ENCODE peak calls at places on chromosomes 11 and 22, in six cellular contexts. A is endodermal cell, M is lower lobe of right lung, T is Panc1, S is kidney epithelial cell, C is BE2C. N is an unnamed sample. For H3K27me3, the result is how much of the 10 kb centered on the place peaks cover.

GRCh38 chr22:43955883-43956286 is 643 bp downstream of the SAMM50 start:
- DNase-seq in A (no peak), M (no peak), T (no peak), S (no peak), C (no peak), N (peak)

GRCh38 chr22:19169002-19169946 is 9.3 kb downstream of the SLC25A1 start:
- DNase-seq in A (peak), M (no peak), T (no peak), S (no peak), C (no peak), N (peak)

GRCh38 chr11:57249384-57250319 is 12.6 kb upstream of the APLNR start:
- DNase-seq in A (peak), M (peak), T (peak), S (no peak), C (peak), N (peak)

GRCh38 chr11:32334822-32335221 is 100.5 kb downstream of the WT1 start:
- DNase-seq in A (peak), M (no peak), T (no peak), S (no peak), C (peak), N (no peak)

GRCh38 chr11:119181677-119182412 is 3.4 kb upstream of the NHERF4 start:
- DNase-seq in A (no peak), M (no peak), T (no peak), S (no peak), C (no peak), N (no peak)

GRCh38 chr11:11909727-11910126 is 68.0 kb downstream of the USP47 start:
- DNase-seq in A (no peak), M (no peak), T (no peak), S (no peak), C (no peak), N (no peak)

GRCh38 chr22:28986366-28986765 is 75.3 kb downstream of the C22orf31 start:
- DNase-seq in A (no peak), M (no peak), T (no peak), S (no peak), C (no peak), N (peak)

GRCh38 chr11:115503886-115504278 is 333 bp downstream of the CADM1 start:
- DNase-seq in A (no peak), M (no peak), T (no peak), S (no peak), C (no peak), N (no peak)

GRCh38 chr22:39306456-39307361 is 12.7 kb downstream of the RPL3 start:
- DNase-seq in A (peak), M (peak), T (no peak), S (no peak), C (peak), N (no peak)

GRCh38 chr22:33397381-33397907 is 339.3 kb upstream of the SYN3 start:
- DNase-seq in A (no peak), M (no peak), T (no peak), S (no peak), C (no peak), N (no peak)

GRCh38 chr22:44031111-44031963 is 7.2 kb downstream of the PARVB start:
- DNase-seq in A (no peak), M (peak), T (no peak), S (no peak), C (no peak), N (peak)

GRCh38 chr11:110469101-110469500 is 39.4 kb downstream of the FDX1 start:
- DNase-seq in A (no peak), M (no peak), T (no peak), S (no peak), C (no peak), N (peak)

GRCh38 chr11:72191961-72192381 is at the start of gene FOLR1:
- DNase-seq in A (peak), M (peak), T (no peak), S (no peak), C (no peak), N (no peak)

GRCh38 chr22:24433868-24434471 is 6.6 kb downstream of the ADORA2A start:
- DNase-seq in A (peak), M (no peak), T (no peak), S (no peak), C (no peak), N (no peak)

GRCh38 chr11:133019545-133019944 is 512.8 kb downstream of the OPCML start:
- DNase-seq in A (no peak), M (no peak), T (no peak), S (no peak), C (no peak), N (no peak)

GRCh38 chr11:112459001-112459400 is 198.3 kb upstream of the PLET1 start:
- DNase-seq in A (no peak), M (no peak), T (no peak), S (no peak), C (no peak), N (no peak)

GRCh38 chr11:111331711-111332479 is 33.5 kb downstream of the POU2AF3 start:
- DNase-seq in A (no peak), M (no peak), T (no peak), S (no peak), C (peak), N (peak)

GRCh38 chr22:29207231-29207550 is 1.5 kb downstream of the EMID1 start:
- DNase-seq in A (no peak), M (no peak), T (no peak), S (no peak), C (no peak), N (no peak)

GRCh38 chr22:49723478-49724029 is 104.1 kb downstream of the BRD1 start:
- DNase-seq in A (no peak), M (no peak), T (no peak), S (no peak), C (no peak), N (no peak)
- H3K27me3 ChIP-seq in A (under half), M (half or more), T (under half), S (under half), C (half or more), N (half or more)

GRCh38 chr11:36581536-36581935 is 12.8 kb upstream of the IFTAP start:
- DNase-seq in A (no peak), M (no peak), T (no peak), S (no peak), C (no peak), N (no peak)

GRCh38 chr11:36586543-36586942 is 7.8 kb upstream of the IFTAP start:
- DNase-seq in A (no peak), M (no peak), T (no peak), S (no peak), C (no peak), N (no peak)

GRCh38 chr11:36577859-36578258 is 10.1 kb downstream of the RAG1 start:
- DNase-seq in A (no peak), M (no peak), T (no peak), S (no peak), C (no peak), N (no peak)

GRCh38 chr11:36578458-36578857 is 10.7 kb downstream of the RAG1 start:
- DNase-seq in A (no peak), M (no peak), T (no peak), S (no peak), C (no peak), N (no peak)

DNA sequence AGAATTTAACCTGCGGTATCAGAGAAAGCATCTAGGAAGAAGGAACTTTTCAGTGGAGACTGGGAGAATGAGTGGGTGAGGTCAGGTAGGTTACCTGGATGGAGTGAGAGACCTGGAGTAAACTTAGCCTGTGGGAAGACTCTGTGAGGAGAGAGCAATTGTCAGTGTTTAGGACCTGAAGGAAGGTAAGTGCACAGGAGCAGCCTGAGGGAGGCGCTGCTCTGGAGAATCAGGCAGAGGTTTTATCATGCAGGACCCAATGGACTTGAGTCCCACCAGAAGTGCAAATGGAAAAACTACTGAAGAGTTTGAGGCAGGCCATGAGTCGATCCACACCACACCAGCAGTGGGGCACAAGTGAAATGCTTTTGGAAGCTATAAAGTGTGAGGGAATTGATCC is 10.6 kb upstream of the IFTAP start:
- DNase-seq in A (no peak), M (no peak), T (no peak), S (no peak), C (no peak), N (no peak)
- TF ChIP-seq CTCF in A (peak), M (no peak), T (no peak), S (no peak), C (no peak), N (no peak)

DNA sequence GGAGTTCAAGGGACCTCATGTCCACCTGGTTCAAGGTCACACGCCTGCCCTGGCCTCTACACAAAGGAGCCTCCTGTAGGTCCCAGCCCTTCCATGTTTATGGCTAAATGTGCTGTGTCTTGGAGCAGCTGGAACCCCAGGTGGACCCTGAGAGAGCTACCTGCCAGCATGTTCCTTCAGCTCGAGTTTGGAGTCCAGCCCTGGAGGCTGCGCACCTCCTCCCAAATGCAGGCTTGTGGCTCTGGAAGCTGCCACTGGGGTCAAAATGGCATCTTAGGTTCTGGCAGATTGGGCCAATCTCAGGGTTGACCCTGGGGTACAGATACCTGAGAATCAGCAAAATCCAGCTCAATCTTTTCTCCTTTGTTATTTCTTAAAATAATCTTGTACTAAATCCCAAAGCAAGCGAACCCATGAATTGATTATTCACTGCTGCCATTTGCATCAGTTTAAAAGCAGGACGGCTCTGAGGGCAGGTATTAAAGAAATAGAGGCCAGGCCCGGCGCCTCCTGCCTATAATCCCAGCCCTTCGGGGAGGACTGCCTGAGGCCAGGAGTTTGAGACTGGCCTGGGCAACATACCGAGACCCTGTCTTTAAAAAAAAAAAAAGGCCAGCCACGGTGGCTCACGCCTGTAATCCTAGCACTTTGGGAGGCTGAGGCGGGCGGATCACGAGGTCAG is 2.9 kb downstream of the TNFRSF13C start:
- DNase-seq in A (no peak), M (no peak), T (no peak), S (no peak), C (no peak), N (no peak)
- H3K27me3 ChIP-seq in A (under half), M (under half), T (under half), S (under half), C (under half), N (half or more)

GRCh38 chr11:25970726-25971508 is 361.0 kb upstream of the ANO3 start:
- DNase-seq in A (no peak), M (no peak), T (no peak), S (no peak), C (no peak), N (no peak)
- TF ChIP-seq CTCF in A (peak), M (no peak), T (peak), S (peak), C (peak), N (no peak)

DNA sequence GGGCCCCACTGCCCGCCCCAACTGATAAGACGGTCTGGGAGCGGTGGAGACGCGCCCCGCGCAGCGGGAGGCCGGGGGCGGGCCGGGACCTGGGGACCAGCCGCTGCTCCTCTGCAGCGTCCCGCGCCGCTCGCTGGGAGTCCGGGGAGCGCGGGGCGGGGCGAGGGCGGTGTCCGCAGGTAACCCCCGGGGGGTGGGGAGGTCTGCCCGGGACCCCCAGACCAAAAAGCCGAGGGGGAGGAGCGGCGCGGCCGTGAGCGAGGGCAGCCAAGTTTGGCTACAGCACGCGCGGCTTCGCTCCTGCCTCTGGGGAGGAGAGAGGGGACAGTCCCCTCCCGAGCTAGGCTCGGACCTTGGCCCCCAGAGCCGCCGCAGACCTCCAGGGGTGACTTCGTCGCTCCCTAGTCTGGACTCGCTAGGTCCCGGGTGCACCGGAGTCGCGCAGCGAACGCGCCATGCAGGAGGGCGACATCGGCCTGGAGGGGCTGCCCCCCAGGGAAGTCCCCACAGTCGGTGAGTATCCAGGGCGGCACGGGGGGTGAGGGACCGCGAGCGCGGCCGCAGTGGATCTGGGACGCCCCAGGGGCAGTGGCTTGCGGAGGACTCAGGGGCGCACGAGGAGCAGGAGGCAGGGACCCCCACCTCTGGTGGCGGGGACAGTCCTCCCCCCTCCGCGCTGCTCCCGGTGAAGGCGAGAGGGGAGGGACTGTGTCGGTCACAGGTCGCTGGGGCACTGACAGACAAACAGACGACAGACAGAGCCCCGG is 92.3 kb upstream of the ANO1 start:
- DNase-seq in A (peak), M (no peak), T (no peak), S (no peak), C (no peak), N (peak)
- H3K27me3 ChIP-seq in A (half or more), M (half or more), T (under half), S (half or more), C (under half), N (half or more)

DNA sequence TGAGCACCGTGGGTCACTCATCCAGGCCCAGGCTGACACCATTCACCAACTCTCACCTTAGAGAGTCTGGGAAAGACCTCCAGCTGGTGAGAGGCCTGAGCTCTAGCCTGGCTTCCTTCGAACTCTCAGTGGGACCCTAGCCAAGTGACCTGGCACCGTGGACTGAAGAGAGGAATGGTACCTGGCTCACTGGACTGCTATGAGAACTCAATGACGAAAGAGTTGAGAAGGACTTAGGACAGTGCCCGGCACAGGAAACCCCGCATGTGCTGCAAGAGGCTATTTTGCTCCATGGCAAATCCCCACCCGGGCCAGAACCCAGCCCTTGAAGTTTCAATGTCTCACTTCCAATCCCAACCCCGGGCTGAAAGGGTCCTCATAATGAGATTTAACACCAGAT is 605 bp upstream of the RAPSN start:
- DNase-seq in A (no peak), M (no peak), T (no peak), S (no peak), C (no peak), N (no peak)
- TF ChIP-seq CTCF in A (no peak), M (no peak), T (no peak), S (no peak), C (no peak), N (no peak)

DNA sequence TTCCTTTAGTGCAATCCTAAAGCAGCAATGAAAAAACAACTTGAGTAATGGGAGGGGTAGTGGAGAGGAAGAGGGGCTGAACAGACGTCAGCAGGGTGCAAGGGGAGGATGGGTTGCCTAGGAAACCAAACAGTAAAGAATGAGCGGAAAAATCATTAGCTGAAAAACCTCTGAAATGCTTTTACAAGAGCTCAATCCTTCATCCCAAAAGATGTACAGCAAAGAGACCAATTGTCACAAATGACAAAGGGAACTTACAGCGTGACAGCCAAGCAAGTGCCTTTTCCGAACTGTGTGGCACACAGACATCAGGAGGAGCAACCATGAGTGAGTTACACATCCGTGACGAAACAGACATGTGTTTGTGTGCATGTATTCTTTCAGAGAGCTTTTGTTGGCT is 104.6 kb downstream of the SIK3 start:
- DNase-seq in A (no peak), M (no peak), T (no peak), S (no peak), C (peak), N (peak)
- H3K27me3 ChIP-seq in A (under half), M (under half), T (under half), S (under half), C (under half), N (under half)

GRCh38 chr11:60871378-60872061 is 4.2 kb downstream of the ZP1 start:
- DNase-seq in A (peak), M (peak), T (no peak), S (no peak), C (no peak), N (peak)
- TF ChIP-seq CTCF in A (no peak), M (no peak), T (no peak), S (no peak), C (no peak), N (peak)

GRCh38 chr11:44304091-44305084 is 5.6 kb downstream of the ALX4 start:
- DNase-seq in A (peak), M (no peak), T (no peak), S (no peak), C (no peak), N (no peak)

GRCh38 chr11:44298862-44299261 is 11.1 kb downstream of the ALX4 start:
- DNase-seq in A (no peak), M (no peak), T (no peak), S (no peak), C (no peak), N (no peak)

GRCh38 chr11:44303401-44303938 is 6.5 kb downstream of the ALX4 start:
- DNase-seq in A (no peak), M (no peak), T (no peak), S (no peak), C (no peak), N (no peak)

GRCh38 chr11:44301856-44302231 is 8.1 kb downstream of the ALX4 start:
- DNase-seq in A (no peak), M (no peak), T (no peak), S (no peak), C (no peak), N (no peak)

DNA sequence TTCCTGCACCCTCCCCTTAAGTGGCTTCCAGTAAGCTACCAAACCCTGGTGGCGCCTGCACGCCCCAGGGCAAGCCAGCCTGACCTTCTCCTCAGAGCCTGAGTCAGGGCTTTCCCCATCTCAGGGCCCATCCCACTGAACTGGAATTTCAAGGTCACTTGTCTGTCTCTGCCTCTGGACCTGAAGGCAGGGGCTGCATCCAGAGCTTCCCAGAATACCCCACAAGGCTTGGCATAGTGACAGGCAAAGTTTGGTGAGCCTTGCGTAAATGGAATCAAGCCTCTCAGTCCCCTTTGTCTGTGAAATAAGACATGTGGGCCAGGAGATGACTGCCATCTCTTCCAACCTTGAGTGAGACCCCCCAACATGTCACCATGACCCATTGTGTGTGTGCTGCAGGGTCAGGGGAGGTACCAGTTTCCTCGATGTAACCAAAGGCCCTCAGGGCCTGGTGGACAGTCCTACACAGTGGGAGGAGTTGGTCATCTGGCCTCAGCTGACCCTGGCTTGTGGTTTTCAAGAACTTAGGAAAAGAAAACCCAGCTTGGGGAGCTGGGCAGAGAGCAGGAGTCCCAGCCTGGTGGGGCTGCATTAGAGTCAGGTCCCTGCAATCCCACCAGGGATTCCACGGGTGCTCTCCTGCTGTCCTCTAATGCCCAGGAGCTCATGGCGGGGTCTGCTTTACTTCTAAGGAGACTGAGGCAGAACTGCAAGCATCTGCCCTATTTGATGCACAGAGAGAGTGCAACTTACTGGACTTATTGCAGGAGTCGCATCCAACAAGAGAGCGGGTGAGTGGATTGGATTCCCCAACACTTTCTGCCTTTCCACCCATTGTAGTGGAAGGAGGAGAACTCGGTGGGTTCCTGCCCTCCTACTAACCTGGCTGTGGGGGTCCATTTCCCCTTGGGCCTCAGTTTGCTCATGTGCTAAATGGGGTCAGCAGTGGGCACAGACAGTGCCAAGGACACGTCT is 8.8 kb downstream of the ALX4 start:
- DNase-seq in A (no peak), M (no peak), T (no peak), S (no peak), C (no peak), N (no peak)
- H3K27me3 ChIP-seq in A (half or more), M (half or more), T (under half), S (under half), C (under half), N (half or more)

GRCh38 chr11:124970925-124971324 is 16.9 kb downstream of the CCDC15 start:
- DNase-seq in A (peak), M (no peak), T (no peak), S (no peak), C (no peak), N (peak)
- TF ChIP-seq CTCF in A (peak), M (no peak), T (peak), S (no peak), C (peak), N (no peak)

N was measured in cardiac muscle cell.